ENCODE peak calls at places on chromosomes 3 and 15, in seven cellular contexts. L is H4; S is AG09319; I is NCI-H1092; Y is astrocyte of the spinal cord; A is activated CD4-positive, alpha-beta T cell treated with anti-CD3 and anti-CD28 coated beads, Interleukin-2, amount 50 U/mL, for 4 hours; X is effector memory CD8-positive, alpha-beta T cell. C is an unnamed sample.

GRCh38 chr3:189276481-189277190 is 104.9 kb downstream of the TPRG1 start:
- DNase-seq in L (peak), S (peak), I (no peak), Y (peak), A (no peak), X (no peak), C (no peak)

GRCh38 chr3:130490246-130490645 is 26.7 kb upstream of the COL6A6 start:
- DNase-seq in L (no peak), S (no peak), I (no peak), Y (no peak), A (no peak), X (no peak), C (no peak)

GRCh38 chr3:125125822-125126245 is 70.0 kb upstream of the HEG1 start:
- DNase-seq in L (peak), S (peak), I (no peak), Y (peak), A (no peak), X (no peak), C (peak)

GRCh38 chr15:93210995-93211394 is 122.0 kb upstream of the RGMA start:
- DNase-seq in L (no peak), S (no peak), I (no peak), Y (no peak), A (no peak), X (no peak), C (no peak)

GRCh38 chr3:106740116-106740515 is 637.1 kb upstream of the CCDC54 start:
- DNase-seq in L (no peak), S (no peak), I (no peak), Y (no peak), A (no peak), X (no peak), C (no peak)

GRCh38 chr3:107796786-107797185 is 274.0 kb downstream of the BBX start:
- DNase-seq in L (peak), S (peak), I (no peak), Y (peak), A (no peak), X (no peak), C (peak)

GRCh38 chr3:73148653-73149052 is 87.2 kb downstream of the EBLN2 start:
- DNase-seq in L (no peak), S (no peak), I (no peak), Y (no peak), A (no peak), X (no peak), C (peak)

GRCh38 chr15:27235161-27235560 is 264.2 kb downstream of the GABRG3 start:
- DNase-seq in L (no peak), S (no peak), I (no peak), Y (no peak), A (no peak), X (no peak), C (no peak)

C was measured in HuH-7.